ENCODE peak calls at places on chromosomes 13 and 19, in seven cellular contexts. J, P, V, S, C, W and M are unnamed samples.

GRCh38 chr19:39936020-39936419 is 1.6 kb upstream of the FCGBP start:
- DNase-seq in P (no peak), S (no peak), J (no peak), C (no peak), W (no peak), V (no peak), M (no peak)

GRCh38 chr13:22198656-22199217 is 527.9 kb downstream of the FGF9 start:
- DNase-seq in S (no peak), P (no peak), J (no peak), V (no peak), C (no peak), W (no peak), M (no peak)

GRCh38 chr19:5066768-5067167 is 97.9 kb downstream of the KDM4B start:
- DNase-seq in J (no peak), V (no peak), P (no peak), S (no peak), C (no peak), W (no peak), M (no peak)

GRCh38 chr13:94269557-94269956 is 209.9 kb downstream of the DCT start:
- DNase-seq in J (no peak), V (no peak), S (no peak), C (no peak), W (no peak), P (no peak), M (no peak)

GRCh38 chr13:50268500-50268899 is 253.3 kb downstream of the KCNRG start:
- DNase-seq in S (peak; percentile 44), J (no peak), P (no peak), C (peak; percentile 12), V (no peak), W (no peak), M (no peak)

GRCh38 chr13:44972956-44973581 is 16.2 kb downstream of the NUFIP1 start:
- DNase-seq in V (no peak), P (peak; percentile 38), J (no peak), S (peak; percentile 58), W (no peak), C (peak; percentile 62), M (no peak)

GRCh38 chr13:102852556-102852955 is 6.7 kb downstream of the ERCC5 start:
- DNase-seq in S (peak; percentile 63), C (peak; percentile 31), W (no peak), P (no peak), J (no peak), V (no peak), M (no peak)

GRCh38 chr19:681029-681626 is 4.9 kb downstream of the FSTL3 start:
- DNase-seq in J (peak; percentile 95), S (no peak), P (peak; percentile 93), V (peak; percentile 93), W (peak; percentile 97), C (no peak), M (peak; percentile 40)

GRCh38 chr19:49847731-49848696 is 2.9 kb upstream of the PTOV1 start:
- DNase-seq in S (peak; percentile 90), V (no peak), W (no peak), C (peak; percentile 93), P (no peak), J (no peak), M (peak; percentile 80)

GRCh38 chr13:27962128-27962841 is 6.8 kb downstream of the CDX2 start:
- DNase-seq in S (no peak), V (no peak), J (no peak), C (no peak), P (no peak), W (no peak), M (no peak)

GRCh38 chr19:13014101-13014920 is 19.0 kb downstream of the NFIX start:
- DNase-seq in C (no peak), J (no peak), W (no peak), S (peak; percentile 60), V (no peak), P (no peak), M (no peak)

GRCh38 chr19:39623946-39624345 is 21.6 kb downstream of the LGALS13 start:
- DNase-seq in C (no peak), S (no peak), W (no peak), P (no peak), J (no peak), V (no peak), M (no peak)

GRCh38 chr13:65339236-65339635 is 1890.9 kb downstream of the PCDH9 start:
- DNase-seq in S (no peak), J (no peak), V (no peak), C (no peak), W (no peak), P (no peak), M (no peak)

GRCh38 chr13:27353166-27353583 is 71.2 kb upstream of the GTF3A start:
- DNase-seq in V (no peak), W (no peak), P (peak; percentile 38), S (peak; percentile 37), J (no peak), C (peak; percentile 29), M (no peak)

GRCh38 chr19:49142866-49143335 is 12.3 kb downstream of the HRC start:
- DNase-seq in V (peak; percentile 94), J (peak; percentile 92), C (peak; percentile 91), S (peak; percentile 94), P (peak; percentile 80), W (peak; percentile 94), M (peak; percentile 56)

GRCh38 chr19:33096005-33096404 is 15.0 kb downstream of the GPATCH1 start:
- DNase-seq in V (no peak), C (no peak), P (no peak), W (no peak), J (no peak), S (no peak), M (no peak)

GRCh38 chr13:21501709-21502108 is 42.6 kb upstream of the ZDHHC20 start:
- DNase-seq in S (no peak), W (no peak), C (no peak), J (no peak), V (no peak), P (no peak), M (no peak)

GRCh38 chr13:59425211-59425721 is 738.5 kb downstream of the DIAPH3 start:
- DNase-seq in S (peak; percentile 64), J (no peak), P (no peak), W (no peak), V (no peak), C (peak; percentile 86), M (peak; percentile 41)

GRCh38 chr13:95784891-95785290 is 108.0 kb downstream of the DNAJC3 start:
- DNase-seq in J (no peak), V (no peak), S (peak; percentile 49), W (no peak), P (no peak), C (peak; percentile 56), M (no peak)

GRCh38 chr19:4986471-4986888 is 17.6 kb downstream of the KDM4B start:
- DNase-seq in C (no peak), W (no peak), J (no peak), S (no peak), P (no peak), V (no peak), M (no peak)

GRCh38 chr19:30244533-30244932 is 127.7 kb upstream of the ZNF536 start:
- DNase-seq in W (no peak), P (no peak), V (no peak), S (no peak), C (no peak), J (no peak), M (no peak)

GRCh38 chr13:109330941-109331340 is 455.4 kb downstream of the IRS2 start:
- DNase-seq in W (no peak), J (no peak), S (no peak), C (peak; percentile 44), V (no peak), P (no peak), M (no peak)

DNA sequence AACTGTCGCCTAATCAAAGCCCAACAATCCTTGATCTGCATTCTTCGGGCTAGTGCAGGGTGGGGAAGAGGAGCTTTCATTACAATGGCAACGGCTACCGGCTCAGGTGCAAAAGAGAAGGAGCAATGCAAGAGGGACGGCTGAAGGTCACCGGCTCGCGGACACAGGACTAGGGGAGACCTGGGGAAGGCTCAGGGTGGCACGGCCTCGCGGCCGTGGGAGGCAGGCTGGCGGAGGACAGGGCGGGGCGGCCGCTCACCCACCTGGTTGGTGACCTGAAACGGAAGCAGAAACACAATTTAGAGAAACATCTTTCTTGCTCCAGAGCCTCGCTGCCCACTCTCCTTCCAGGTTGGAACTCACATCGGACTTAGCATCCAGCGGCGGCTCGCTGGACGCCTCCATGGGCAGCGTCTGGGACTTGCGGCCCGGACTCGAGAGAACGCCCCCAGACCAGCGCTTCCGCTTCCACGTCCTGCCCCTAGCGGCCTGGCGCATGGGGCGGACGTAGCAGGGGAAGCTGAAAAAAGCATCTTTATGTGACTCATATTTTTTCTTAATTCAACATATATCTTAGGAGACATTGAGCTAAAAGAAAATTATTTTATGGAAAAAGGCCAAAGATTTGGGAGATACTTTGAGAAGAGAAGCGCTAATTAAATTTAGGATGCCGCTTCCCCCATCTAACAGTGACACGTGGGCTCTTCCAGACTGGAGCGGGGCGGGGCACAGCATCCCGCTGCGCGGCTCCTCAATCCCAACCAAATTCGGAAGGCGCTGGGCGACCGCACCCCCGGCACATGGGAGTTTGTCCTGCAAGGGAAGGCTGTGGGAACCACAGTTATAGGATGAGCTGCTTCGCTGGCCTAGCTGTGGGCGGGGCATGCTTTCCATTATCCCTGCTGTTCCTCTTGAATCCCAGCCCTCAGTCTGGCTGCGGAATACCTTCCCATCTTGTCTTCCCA is at the start of gene COMMD6:
- DNase-seq in V (peak; percentile 85), W (peak; percentile 92), P (peak; percentile 85), C (peak; percentile 92), J (peak; percentile 86), S (peak; percentile 92), M (peak; percentile 56)
- TF ChIP-seq CTCF in V (peak; percentile 67), W (peak; percentile 70), P (peak; percentile 24), C (peak; percentile 27), J (peak; percentile 85), S (no peak), M (peak; percentile 31)

DNA sequence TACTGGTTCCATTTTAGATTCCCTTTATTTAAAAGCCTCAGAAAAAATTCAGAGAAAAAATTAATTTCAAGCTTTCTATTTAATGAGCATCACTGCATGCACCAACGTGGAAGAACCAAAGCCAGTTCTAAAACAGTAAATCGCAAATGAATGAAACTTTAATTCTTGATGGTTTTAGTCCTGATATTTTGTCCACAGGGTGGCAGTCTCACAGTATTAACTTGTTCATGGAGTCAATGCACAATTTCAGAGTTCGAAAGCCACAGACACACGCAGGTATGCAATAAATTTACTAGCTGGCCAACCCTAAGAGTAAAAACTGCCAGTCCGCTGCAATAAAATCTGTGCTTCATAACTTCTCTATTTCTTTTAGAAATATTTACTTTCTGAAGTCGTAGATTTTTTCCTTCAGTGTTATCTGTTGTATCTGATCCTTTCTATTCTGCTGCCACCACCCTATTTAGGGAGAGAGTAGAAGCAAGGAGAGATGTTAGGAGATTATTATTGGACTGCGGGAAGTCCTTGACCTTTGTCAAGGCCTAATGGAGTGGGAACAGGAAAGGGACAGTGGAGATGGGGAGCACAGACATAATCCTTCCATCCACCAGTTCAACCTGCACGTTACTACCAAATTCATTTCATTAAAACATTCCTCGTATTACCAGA is 7.0 kb upstream of the WBP4 start:
- DNase-seq in W (no peak), S (peak; percentile 64), C (peak; percentile 72), J (no peak), V (peak; percentile 51), P (peak; percentile 84), M (peak; percentile 67)
- H3K4me3 ChIP-seq in W (no peak overlapping the region), S (no peak overlapping the region), C (no peak overlapping the region), J (no peak overlapping the region), V (no peak overlapping the region), P (peak overlapping the region; percentile 64), M (no peak overlapping the region)

GRCh38 chr19:46489445-46490272 is 6.0 kb downstream of the PNMA8B start:
- DNase-seq in C (peak; percentile 60), W (peak; percentile 80), J (no peak), S (peak; percentile 81), V (peak; percentile 85), P (no peak), M (no peak)
- TF ChIP-seq CTCF in C (peak; percentile 41), W (peak; percentile 39), J (no peak), S (peak; percentile 40), V (peak; percentile 38), P (no peak), M (peak; percentile 35)

GRCh38 chr19:7550987-7551761 is 15.7 kb downstream of the PNPLA6 start:
- DNase-seq in W (peak; percentile 92), C (peak; percentile 38), S (peak; percentile 83), J (no peak), V (peak; percentile 90), P (peak; percentile 49), M (no peak)
- H3K4me3 ChIP-seq in W (no peak overlapping the region), C (no peak overlapping the region), S (peak overlapping the region; percentile 53), J (no peak overlapping the region), V (peak overlapping the region; percentile 39), P (no peak overlapping the region), M (no peak overlapping the region)